ENCODE peak calls at places on chromosomes 5 and 9, in nine cellular contexts. Y is MM.1S; D is CD8-positive, alpha-beta T cell; L is fibroblast of lung; F is AG04450; K is right cardiac atrium; T is left lung; C is tibial artery; E is SJSA1. U is an unnamed sample.

GRCh38 chr5:157294692-157295091 is 28.8 kb downstream of the CYFIP2 start:
- DNase-seq in Y (no peak), D (no peak), L (no peak), F (no peak), K (no peak), T (no peak), C (no peak), E (no peak), U (no peak)

GRCh38 chr9:137085918-137086530 is 761 bp upstream of the MAN1B1 start:
- DNase-seq in Y (peak), D (peak), L (peak), F (no peak), K (peak), T (no peak), C (peak), E (no peak), U (no peak)

GRCh38 chr5:21807953-21808352 is 1045.2 kb downstream of the CDH12 start:
- DNase-seq in Y (no peak), D (no peak), L (peak), F (no peak), K (no peak), T (no peak), C (no peak), E (no peak), U (peak)

GRCh38 chr5:122997294-122997693 is 39.2 kb downstream of the PPIC start:
- DNase-seq in Y (no peak), D (no peak), L (no peak), F (no peak), K (no peak), T (no peak), C (no peak), E (no peak), U (no peak)

GRCh38 chr9:93598647-93599241 is 22.4 kb downstream of the PHF2 start:
- DNase-seq in Y (no peak), D (no peak), L (no peak), F (no peak), K (no peak), T (no peak), C (peak), E (peak), U (no peak)

GRCh38 chr9:12818431-12819000 is 43.7 kb downstream of the LURAP1L start:
- DNase-seq in Y (no peak), D (no peak), L (peak), F (no peak), K (no peak), T (peak), C (no peak), E (no peak), U (no peak)

GRCh38 chr9:2271426-2271825 is 256.3 kb downstream of the SMARCA2 start:
- DNase-seq in Y (no peak), D (no peak), L (peak), F (no peak), K (peak), T (no peak), C (no peak), E (no peak), U (peak)

GRCh38 chr9:21994996-21995651 is 533 bp downstream of the CDKN2B-AS1 start:
- DNase-seq in Y (no peak), D (peak), L (peak), F (no peak), K (peak), T (peak), C (peak), E (peak), U (no peak)

DNA sequence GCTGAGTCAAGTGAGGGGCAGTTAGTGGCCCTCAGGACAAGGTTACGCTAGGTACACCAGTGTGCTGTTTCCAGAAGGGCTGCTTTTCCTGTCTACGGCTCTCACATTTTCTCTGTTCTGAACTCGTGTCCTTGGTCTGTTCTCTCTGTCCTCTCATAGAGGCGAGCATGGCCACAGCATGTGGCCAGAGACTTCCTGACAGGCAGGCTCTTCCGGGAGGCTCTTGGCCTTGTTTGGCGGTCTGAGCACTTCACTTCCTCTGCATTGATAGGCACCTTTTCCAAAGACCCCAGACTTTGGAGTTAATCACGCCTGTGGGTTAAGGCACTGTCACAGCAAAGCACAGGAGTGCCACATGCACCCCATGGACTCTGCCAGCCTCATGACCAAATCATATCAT is 1.2 kb downstream of the CKMT2 start:
- DNase-seq in Y (no peak), D (no peak), L (no peak), F (no peak), K (no peak), T (no peak), C (no peak), E (no peak), U (no peak)
- H3K27ac ChIP-seq in Y (no peak), D (no peak), L (no peak), F (no peak), K (peak), T (no peak), C (peak), E (no peak), U (no peak)

DNA sequence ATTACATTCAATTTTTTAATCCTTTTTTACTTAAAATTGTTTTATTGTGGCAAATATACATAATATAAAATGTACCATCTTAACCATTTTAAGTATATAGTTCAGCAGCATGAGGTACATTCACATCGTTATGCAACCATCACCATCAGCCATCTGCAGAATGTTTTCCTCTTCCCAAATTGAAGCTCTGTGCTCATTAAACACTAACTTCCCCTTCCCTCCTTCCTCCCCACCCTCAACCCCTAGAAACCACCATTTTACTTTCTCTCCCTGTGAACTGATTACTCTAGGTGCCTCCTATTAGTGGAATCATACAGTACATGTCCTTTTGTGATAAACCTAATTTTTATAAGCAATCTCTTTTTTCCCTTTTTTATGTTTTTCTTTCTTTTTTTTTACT is 15.6 kb downstream of the TEX53 start:
- DNase-seq in Y (no peak), D (no peak), L (no peak), F (no peak), K (no peak), T (no peak), C (no peak), E (no peak), U (no peak)
- H3K27ac ChIP-seq in Y (no peak), D (no peak), L (no peak), F (no peak), K (no peak), T (no peak), C (no peak), E (no peak), U (no peak)

GRCh38 chr5:56585466-56585865 is 229.9 kb upstream of the MAP3K1 start:
- DNase-seq in Y (no peak), D (no peak), L (peak), F (no peak), K (no peak), T (no peak), C (no peak), E (no peak), U (peak)
- H3K27ac ChIP-seq in Y (no peak), D (no peak), L (no peak), F (no peak), K (peak), T (peak), C (no peak), E (no peak), U (no peak)

GRCh38 chr5:154850255-154851062 is at the start of gene FAXDC2:
- DNase-seq in Y (no peak), D (no peak), L (peak), F (peak), K (peak), T (peak), C (peak), E (no peak), U (no peak)
- H3K27ac ChIP-seq in Y (no peak), D (no peak), L (no peak), F (peak), K (peak), T (peak), C (peak), E (no peak), U (no peak)

U was measured in epithelial cell of prostate.